ENCODE peak calls at places on chromosomes 11 and 22, in four cellular contexts. X is testis, A is Peyer's patch, G is A549. D is an unnamed sample.
A peak's percentile ranks its signal among the peaks of the same experiment; 100 is the strongest.

GRCh38 chr11:125224391-125225015 is 60.0 kb downstream of the PKNOX2 start:
- DNase-seq in X (peak; percentile 68), A (no peak), G (no peak), D (peak; percentile 49)

GRCh38 chr22:25153961-25154685 is 45.5 kb upstream of the CRYBB3 start:
- DNase-seq in X (no peak), A (no peak), G (no peak), D (no peak)

GRCh38 chr11:112961146-112961668 is at the start of gene NCAM1:
- DNase-seq in X (peak; percentile 92), A (peak; percentile 28), G (peak; percentile 4), D (peak; percentile 92)

GRCh38 chr11:134664863-134665535 is 253.0 kb upstream of the B3GAT1 start:
- DNase-seq in X (no peak), A (no peak), G (no peak), D (no peak)

GRCh38 chr11:71914127-71914526 is 14.3 kb downstream of the XNDC1N start:
- DNase-seq in X (no peak), A (no peak), G (no peak), D (no peak)

GRCh38 chr11:103587951-103588788 is 448.3 kb upstream of the DDI1 start:
- DNase-seq in X (no peak), A (no peak), G (no peak), D (no peak)

GRCh38 chr11:3835100-3835485 is 5.7 kb downstream of the RHOG start:
- DNase-seq in X (no peak), A (no peak), G (no peak), D (no peak)

GRCh38 chr22:32175751-32176644 is 16.9 kb upstream of the C22orf42 start:
- DNase-seq in X (no peak), A (no peak), G (no peak), D (no peak)

GRCh38 chr22:30830907-30831306 is 136.2 kb downstream of the OSBP2 start:
- DNase-seq in X (no peak), A (no peak), G (peak; percentile 70), D (no peak)

GRCh38 chr11:36375348-36376314 is 79.5 kb downstream of the PRR5L start:
- DNase-seq in X (no peak), A (no peak), G (no peak), D (no peak)

GRCh38 chr22:30361916-30362631 is 5.3 kb downstream of the CCDC157 start:
- DNase-seq in X (no peak), A (no peak), G (no peak), D (no peak)

GRCh38 chr22:20242393-20243175 is 25.5 kb downstream of the RTN4R start:
- DNase-seq in X (no peak), A (no peak), G (no peak), D (no peak)

GRCh38 chr11:76823481-76824028 is 37.2 kb upstream of the ACER3 start:
- DNase-seq in X (no peak), A (no peak), G (peak; percentile 91), D (no peak)
- TF ChIP-seq POLR2A in X (no peak), A (no peak), G (no peak), D (no peak)

GRCh38 chr11:114131366-114131963 is 72.0 kb downstream of the ZBTB16 start:
- DNase-seq in X (no peak), A (no peak), G (no peak), D (no peak)
- H3K4me3 ChIP-seq in X (no peak overlapping the region), A (no peak overlapping the region), G (no peak overlapping the region), D (no peak overlapping the region)

GRCh38 chr11:66476173-66476840 is 3.9 kb upstream of the DPP3 start:
- DNase-seq in X (no peak), A (no peak), G (no peak), D (no peak)
- TF ChIP-seq POLR2A in X (no peak), A (no peak), G (no peak), D (no peak)

GRCh38 chr11:131373326-131373725 is 2.9 kb downstream of the NTM start:
- DNase-seq in X (no peak), A (no peak), G (no peak), D (no peak)

GRCh38 chr11:131372243-131372930 is 2.0 kb downstream of the NTM start:
- DNase-seq in X (no peak), A (no peak), G (no peak), D (no peak)

GRCh38 chr11:131370901-131371790 is 731 bp downstream of the NTM start:
- DNase-seq in X (no peak), A (no peak), G (no peak), D (no peak)

GRCh38 chr11:131370090-131370751 is at the start of gene NTM:
- DNase-seq in X (peak; percentile 44), A (no peak), G (no peak), D (no peak)

GRCh38 chr11:131371791-131372104 is 1.3 kb downstream of the NTM start:
- DNase-seq in X (no peak), A (no peak), G (no peak), D (no peak)
- H3K4me3 ChIP-seq in X (no peak overlapping the region), A (peak overlapping the region; percentile 12), G (no peak overlapping the region), D (no peak overlapping the region)

GRCh38 chr11:70270877-70271634 is 566 bp downstream of the PPFIA1 start:
- DNase-seq in X (peak; percentile 25), A (peak; percentile 33), G (peak; percentile 58), D (no peak)
- TF ChIP-seq POLR2A in X (no peak), A (no peak), G (no peak), D (no peak)

GRCh38 chr11:123559418-123559817 is 95.0 kb downstream of the SCN3B start:
- DNase-seq in X (peak; percentile 40), A (no peak), G (no peak), D (no peak)
- H3K4me3 ChIP-seq in X (peak overlapping the region; percentile 43), A (peak overlapping the region; percentile 39), G (no peak overlapping the region), D (no peak overlapping the region)

DNA sequence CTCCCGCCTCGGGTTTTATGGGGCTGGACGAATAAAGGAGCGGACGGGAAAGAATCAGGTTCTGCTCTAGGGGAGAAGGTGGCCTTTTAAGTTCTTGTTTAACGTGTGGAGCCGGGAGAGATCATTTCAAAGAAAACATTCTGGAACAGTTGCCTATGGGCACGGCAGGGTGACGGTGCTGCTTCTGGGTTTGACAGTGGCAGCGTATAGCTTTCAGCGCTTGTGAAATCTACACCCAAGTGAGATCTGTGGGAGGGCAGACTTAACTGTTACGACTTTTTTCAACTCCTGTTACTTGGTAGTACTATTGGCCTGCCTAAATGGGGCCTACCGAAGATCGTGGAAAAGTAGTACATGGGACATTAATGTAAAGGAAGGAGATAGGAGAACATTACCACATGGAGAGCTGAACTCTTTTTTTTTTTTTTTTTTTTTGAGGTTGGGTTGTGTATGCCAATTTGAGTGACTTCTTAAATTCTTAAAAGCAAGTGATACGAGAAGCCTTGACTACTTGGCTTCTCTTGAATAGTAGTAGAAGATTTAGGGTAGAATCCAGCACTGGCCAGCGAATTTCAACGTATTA is 745 bp downstream of the USP47 start:
- DNase-seq in X (peak; percentile 73), A (peak; percentile 54), G (peak; percentile 66), D (peak; percentile 53)
- TF ChIP-seq POLR2A in X (no peak), A (peak; percentile 33), G (no peak), D (peak; percentile 42)

GRCh38 chr11:75595511-75595910 is 33.5 kb downstream of the SERPINH1 start:
- DNase-seq in X (no peak), A (no peak), G (no peak), D (no peak)
- H3K4me3 ChIP-seq in X (no peak overlapping the region), A (no peak overlapping the region), G (no peak overlapping the region), D (no peak overlapping the region)

GRCh38 chr11:47645500-47645899 is 3.1 kb upstream of the MTCH2 start:
- DNase-seq in X (no peak), A (no peak), G (no peak), D (no peak)

GRCh38 chr11:47641585-47642098 is 717 bp downstream of the MTCH2 start:
- DNase-seq in X (no peak), A (no peak), G (no peak), D (no peak)

GRCh38 chr11:47646019-47646418 is 3.7 kb upstream of the MTCH2 start:
- DNase-seq in X (no peak), A (no peak), G (no peak), D (no peak)

DNA sequence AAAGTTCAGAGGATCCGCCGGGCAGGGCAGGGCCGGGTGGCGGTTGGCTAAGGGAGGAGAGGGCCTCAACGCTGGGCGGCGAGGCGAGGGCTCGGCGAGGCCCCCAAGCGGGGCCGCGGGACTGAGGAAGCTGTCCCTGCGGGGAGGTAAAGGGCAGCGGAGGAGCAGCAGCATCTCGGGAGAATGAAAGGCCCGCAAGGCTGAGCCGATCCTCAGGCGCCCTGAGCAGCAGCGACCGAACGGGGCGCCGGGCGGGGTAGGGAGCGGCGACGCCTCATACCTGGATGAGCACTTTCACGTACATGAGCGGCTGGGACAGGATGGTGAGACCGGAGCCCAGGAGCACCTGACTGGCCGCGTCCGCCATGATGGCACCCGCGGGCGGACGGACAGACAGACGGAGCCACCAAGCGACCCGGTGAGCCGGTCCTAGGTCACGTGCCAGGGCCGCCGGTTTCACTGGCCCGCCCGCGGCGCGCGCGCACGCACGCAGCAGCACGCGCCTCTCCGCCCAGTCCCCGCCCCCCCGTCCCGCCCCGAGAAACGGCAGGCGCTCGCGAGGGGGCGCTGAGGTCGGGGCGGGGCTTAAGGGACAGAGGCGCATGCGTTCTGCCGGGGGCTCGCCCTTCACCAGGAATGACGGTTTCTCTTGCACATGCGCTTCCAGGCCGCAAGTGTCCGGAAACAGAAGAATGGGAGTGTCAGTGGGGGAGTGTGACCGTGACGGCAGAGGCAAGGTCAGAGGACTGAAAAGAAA is at the start of gene MTCH2:
- DNase-seq in X (peak; percentile 95), A (peak; percentile 93), G (peak; percentile 96), D (peak; percentile 97)
- TF ChIP-seq POLR2A in X (peak; percentile 53), A (peak; percentile 67), G (peak; percentile 98), D (peak; percentile 64)